ENCODE peak calls at places on chromosomes 2 and 18, in four cellular contexts. R is T1000; Z is neural progenitor cell; H is stimulated activated CD4-positive, alpha-beta T cell treated with anti-CD3 and anti-CD28 coated beads, Interleukin-4, amount 100 ng/mL, for 1 hour. N is an unnamed sample.
A peak's percentile ranks its signal among the peaks of the same experiment; 100 is the strongest.

GRCh38 chr2:239918749-239919148 is 106.4 kb downstream of the NDUFA10 start:
- DNase-seq in H (no peak), R (no peak), Z (no peak), N (no peak)

GRCh38 chr2:30931841-30932407 is 124.7 kb upstream of the CAPN13 start:
- DNase-seq in H (no peak), R (no peak), Z (no peak), N (no peak)

GRCh38 chr18:72342933-72343332 is 201.2 kb downstream of the CBLN2 start:
- DNase-seq in H (no peak), Z (no peak), R (no peak), N (no peak)

GRCh38 chr18:21682276-21683051 is 22.1 kb downstream of the ABHD3 start:
- DNase-seq in Z (peak; percentile 68), H (no peak), R (no peak), N (no peak)

GRCh38 chr2:159571540-159572260 is 44.6 kb downstream of the BAZ2B start:
- DNase-seq in Z (no peak), H (no peak), R (no peak), N (no peak)

GRCh38 chr2:183490930-183491329 is 366.7 kb downstream of the NUP35 start:
- DNase-seq in R (peak; percentile 2), H (no peak), Z (no peak), N (peak; percentile 94)

GRCh38 chr18:63553117-63553516 is 10.9 kb downstream of the SERPINB12 start:
- DNase-seq in R (no peak), Z (no peak), H (no peak), N (peak; percentile 34)

GRCh38 chr2:54483426-54483825 is 27.3 kb downstream of the SPTBN1 start:
- DNase-seq in Z (no peak), R (peak; percentile 56), H (no peak), N (no peak)

GRCh38 chr18:79422783-79423165 is 27.0 kb downstream of the NFATC1 start:
- DNase-seq in R (no peak), H (no peak), Z (no peak), N (no peak)

GRCh38 chr18:23114911-23115310 is 20.4 kb upstream of the CABLES1 start:
- DNase-seq in R (no peak), Z (no peak), H (no peak), N (no peak)

GRCh38 chr2:88307817-88308216 is 137.7 kb downstream of the THNSL2 start:
- DNase-seq in R (no peak), Z (peak; percentile 24), H (no peak), N (peak; percentile 2)

GRCh38 chr18:7619676-7620075 is 52.6 kb downstream of the PTPRM start:
- DNase-seq in H (no peak), Z (no peak), R (no peak), N (no peak)

GRCh38 chr2:212177724-212178123 is 360.9 kb downstream of the ERBB4 start:
- DNase-seq in Z (peak; percentile 5), R (no peak), H (no peak), N (no peak)

GRCh38 chr2:201496785-201497184 is 45.2 kb downstream of the STRADB start:
- DNase-seq in Z (no peak), H (no peak), R (no peak), N (no peak)

GRCh38 chr2:39948016-39948719 is 169.1 kb upstream of the THUMPD2 start:
- DNase-seq in H (no peak), R (no peak), Z (no peak), N (no peak)

GRCh38 chr2:45452866-45453265 is 158.2 kb downstream of the SRBD1 start:
- DNase-seq in R (no peak), Z (no peak), H (no peak), N (no peak)

GRCh38 chr18:49279041-49279440 is 181.4 kb downstream of the DYM start:
- DNase-seq in R (no peak), Z (no peak), H (no peak), N (no peak)